ENCODE peak calls at places on chromosomes 7 and 10, in five cellular contexts. K is CD8-positive, alpha-beta T cell; G is foreskin keratinocyte; H is neural crest cell; C is PC-9. L is an unnamed sample.

GRCh38 chr7:40644454-40645188 is 509.8 kb downstream of the SUGCT start:
- DNase-seq in K (no peak), G (peak), H (no peak), C (no peak), L (no peak)

GRCh38 chr7:75945297-75946168 is 30.6 kb downstream of the POR start:
- DNase-seq in K (no peak), G (no peak), H (no peak), C (peak), L (no peak)

GRCh38 chr10:12868229-12868628 is 133.3 kb downstream of the CCDC3 start:
- DNase-seq in K (no peak), G (no peak), H (no peak), C (no peak), L (no peak)

GRCh38 chr7:26397786-26398435 is 106.2 kb downstream of the SNX10 start:
- DNase-seq in K (no peak), G (no peak), H (peak), C (no peak), L (no peak)

GRCh38 chr7:47809387-47809786 is 138.9 kb downstream of the PKD1L1 start:
- DNase-seq in K (no peak), G (no peak), H (no peak), C (no peak), L (peak)

GRCh38 chr7:6590645-6591110 is 857 bp downstream of the INTS15 start:
- DNase-seq in K (no peak), G (peak), H (no peak), C (no peak), L (no peak)

GRCh38 chr7:158958618-158959017 is 102.3 kb downstream of the DYNC2I1 start:
- DNase-seq in K (no peak), G (no peak), H (no peak), C (no peak), L (no peak)

GRCh38 chr10:62456611-62457101 is 82.5 kb downstream of the ZNF365 start:
- DNase-seq in K (no peak), G (no peak), H (no peak), C (no peak), L (no peak)

GRCh38 chr10:58651040-58651439 is 138.4 kb downstream of the BICC1 start:
- DNase-seq in K (no peak), G (no peak), H (no peak), C (no peak), L (no peak)

GRCh38 chr10:72175166-72175565 is 40.6 kb upstream of the ANAPC16 start:
- DNase-seq in K (no peak), G (peak), H (no peak), C (no peak), L (no peak)

GRCh38 chr7:40572810-40573470 is 438.1 kb downstream of the SUGCT start:
- DNase-seq in K (no peak), G (no peak), H (no peak), C (no peak), L (no peak)

GRCh38 chr10:122894261-122894944 is 15.0 kb upstream of the FAM24B start:
- DNase-seq in K (no peak), G (no peak), H (no peak), C (no peak), L (no peak)

GRCh38 chr7:98996162-98996552 is 117.8 kb downstream of the TRRAP start:
- DNase-seq in K (no peak), G (no peak), H (no peak), C (no peak), L (no peak)

GRCh38 chr10:73922007-73922863 is 11.3 kb downstream of the PLAU start:
- DNase-seq in K (peak), G (no peak), H (no peak), C (no peak), L (no peak)

GRCh38 chr10:128418819-128419218 is 292.6 kb upstream of the MKI67 start:
- DNase-seq in K (no peak), G (no peak), H (no peak), C (no peak), L (no peak)

GRCh38 chr10:131832056-131832685 is 68.6 kb upstream of the PPP2R2D start:
- DNase-seq in K (no peak), G (no peak), H (no peak), C (no peak), L (no peak)

GRCh38 chr10:45581497-45582385 is 90.8 kb downstream of the ZFAND4 start:
- DNase-seq in K (no peak), G (peak), H (no peak), C (no peak), L (no peak)

GRCh38 chr7:111274882-111275281 is 184.0 kb downstream of the LRRN3 start:
- DNase-seq in K (no peak), G (peak), H (no peak), C (no peak), L (no peak)

GRCh38 chr7:159019111-159019510 is 125.6 kb downstream of the VIPR2 start:
- DNase-seq in K (no peak), G (no peak), H (no peak), C (no peak), L (no peak)

GRCh38 chr10:104045151-104046089 is 40.3 kb downstream of the COL17A1 start:
- DNase-seq in K (no peak), G (no peak), H (no peak), C (peak), L (no peak)
- TF ChIP-seq CTCF in K (no peak), G (peak), H (peak), C (peak), L (no peak)

GRCh38 chr10:77516575-77516974 is 121.0 kb downstream of the KCNMA1 start:
- DNase-seq in K (no peak), G (no peak), H (no peak), C (no peak), L (no peak)

GRCh38 chr10:77520290-77520689 is 117.3 kb downstream of the KCNMA1 start:
- DNase-seq in K (no peak), G (no peak), H (no peak), C (no peak), L (no peak)

GRCh38 chr10:77518258-77518909 is 119.2 kb downstream of the KCNMA1 start:
- DNase-seq in K (no peak), G (no peak), H (no peak), C (no peak), L (no peak)

GRCh38 chr10:77520995-77521394 is 116.6 kb downstream of the KCNMA1 start:
- DNase-seq in K (no peak), G (no peak), H (no peak), C (no peak), L (no peak)

GRCh38 chr10:77518910-77519274 is 118.7 kb downstream of the KCNMA1 start:
- DNase-seq in K (no peak), G (no peak), H (no peak), C (no peak), L (no peak)
- TF ChIP-seq CTCF in K (no peak), G (no peak), H (no peak), C (no peak), L (no peak)

GRCh38 chr7:109868215-109868614 is 1222.7 kb upstream of the LRRN3 start:
- DNase-seq in K (no peak), G (no peak), H (no peak), C (no peak), L (no peak)
- TF ChIP-seq CTCF in K (no peak), G (peak), H (no peak), C (no peak), L (no peak)

GRCh38 chr10:26728957-26729356 is 31.5 kb downstream of the PDSS1 start:
- DNase-seq in K (no peak), G (no peak), H (no peak), C (no peak), L (no peak)
- TF ChIP-seq CTCF in K (no peak), G (peak), H (no peak), C (peak), L (no peak)

DNA sequence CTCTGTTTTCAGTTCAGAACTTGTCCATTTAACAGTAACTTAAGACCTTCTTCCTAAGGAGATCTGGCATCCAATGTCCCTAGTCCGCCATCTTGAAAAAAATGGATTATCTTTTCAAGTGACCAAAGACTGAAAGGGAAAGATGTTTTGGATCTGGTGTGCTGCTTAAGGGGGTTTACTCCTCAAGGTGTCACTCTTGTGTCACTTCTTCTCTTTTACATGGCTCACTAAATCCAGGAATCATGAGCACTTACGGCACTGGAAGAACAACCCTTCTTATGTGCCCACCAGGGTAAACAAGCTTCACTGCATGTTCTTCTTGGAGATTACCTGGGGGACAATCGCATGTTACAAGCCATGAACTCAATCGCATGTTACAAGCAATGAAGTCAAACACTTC is 43.7 kb downstream of the ANXA8 start:
- DNase-seq in K (no peak), G (no peak), H (no peak), C (no peak), L (no peak)
- TF ChIP-seq CTCF in K (no peak), G (peak), H (no peak), C (no peak), L (no peak)

DNA sequence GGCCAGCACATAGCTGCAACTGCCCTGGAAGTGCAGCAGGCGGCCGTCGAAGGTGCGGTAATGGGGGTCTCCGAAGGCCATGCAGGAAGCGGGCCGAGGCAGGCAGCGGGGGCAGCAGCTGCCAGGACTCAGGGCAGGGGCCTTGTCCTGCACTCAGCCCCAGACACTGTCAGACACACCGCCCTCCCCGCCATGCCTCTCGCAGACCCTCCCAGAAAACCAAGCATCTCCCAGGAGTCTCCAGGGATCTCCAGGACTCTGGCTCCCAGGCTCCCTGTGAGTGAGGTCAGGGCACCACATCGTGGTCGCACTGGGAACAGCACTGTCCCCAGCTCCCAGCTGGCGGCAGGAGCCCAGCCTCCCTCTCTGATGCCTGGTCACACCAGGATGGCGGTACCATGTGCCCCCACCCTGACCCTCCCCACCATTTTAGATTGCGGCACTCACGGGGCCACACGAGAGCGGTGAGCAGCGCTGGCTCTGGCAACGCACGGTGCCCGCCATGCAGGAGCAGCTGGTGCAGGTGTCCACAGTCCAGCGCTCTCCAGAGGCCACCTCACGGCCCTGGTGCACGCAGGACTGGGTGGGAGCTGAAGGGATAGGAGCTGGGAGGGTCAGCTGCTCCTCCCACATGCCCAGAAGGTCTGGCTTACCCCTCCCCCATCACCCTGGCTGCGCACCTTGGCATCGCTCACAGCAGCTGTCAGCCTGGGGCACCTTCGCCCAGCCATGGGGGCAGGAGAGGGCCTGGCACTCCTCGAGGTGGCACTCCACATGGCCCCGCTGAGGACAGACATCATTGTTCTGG is 17.5 kb downstream of the ATP6V1F start:
- DNase-seq in K (no peak), G (no peak), H (peak), C (peak), L (no peak)
- TF ChIP-seq CTCF in K (no peak), G (peak), H (peak), C (peak), L (no peak)